ENCODE peak calls at places on chromosomes 13 and 19, in ten cellular contexts. One of them, this sample, is unnamed.

GRCh38 chr13:101941095-101941777 is 460.6 kb downstream of the FGF14 start:
- DNase-seq in cardiac muscle cell: no peak
- DNase-seq in hepatocyte: no peak
- DNase-seq in lower lobe of right lung: no peak
- DNase-seq in breast epithelium: no peak
- DNase-seq in Calu3: no peak
- DNase-seq in AG10803: peak; percentile 14
- DNase-seq in activated B cell treated with CpG ODN at 0.5 μM for 24 hours: no peak
- DNase-seq in AG04450: no peak
- DNase-seq in mucosa of descending colon: no peak
- DNase-seq in this sample: no peak

GRCh38 chr19:48660854-48661731 is 11.7 kb downstream of the NTN5 start:
- DNase-seq in lower lobe of right lung: peak; percentile 90
- DNase-seq in AG04450: no peak
- DNase-seq in Calu3: peak; percentile 82
- DNase-seq in cardiac muscle cell: peak; percentile 91
- DNase-seq in hepatocyte: peak; percentile 71
- DNase-seq in mucosa of descending colon: peak; percentile 81
- DNase-seq in activated B cell treated with CpG ODN at 0.5 μM for 24 hours: peak; percentile 63
- DNase-seq in breast epithelium: peak; percentile 83
- DNase-seq in AG10803: peak; percentile 80
- DNase-seq in this sample: no peak

GRCh38 chr19:57280913-57281425 is 684 bp downstream of the ZNF460 start:
- DNase-seq in Calu3: peak; percentile 56
- DNase-seq in cardiac muscle cell: no peak
- DNase-seq in activated B cell treated with CpG ODN at 0.5 μM for 24 hours: no peak
- DNase-seq in AG10803: no peak
- DNase-seq in mucosa of descending colon: peak; percentile 35
- DNase-seq in breast epithelium: no peak
- DNase-seq in hepatocyte: peak; percentile 37
- DNase-seq in lower lobe of right lung: no peak
- DNase-seq in AG04450: no peak
- DNase-seq in this sample: no peak

GRCh38 chr19:14110650-14111049 is 6.9 kb downstream of the PRKACA start:
- DNase-seq in activated B cell treated with CpG ODN at 0.5 μM for 24 hours: no peak
- DNase-seq in AG04450: no peak
- DNase-seq in AG10803: no peak
- DNase-seq in lower lobe of right lung: no peak
- DNase-seq in Calu3: no peak
- DNase-seq in mucosa of descending colon: no peak
- DNase-seq in breast epithelium: no peak
- DNase-seq in cardiac muscle cell: no peak
- DNase-seq in hepatocyte: no peak
- DNase-seq in this sample: no peak

GRCh38 chr19:3851254-3852176 is 17.3 kb downstream of the ZFR2 start:
- DNase-seq in cardiac muscle cell: no peak
- DNase-seq in breast epithelium: no peak
- DNase-seq in hepatocyte: no peak
- DNase-seq in Calu3: peak; percentile 22
- DNase-seq in lower lobe of right lung: no peak
- DNase-seq in mucosa of descending colon: no peak
- DNase-seq in activated B cell treated with CpG ODN at 0.5 μM for 24 hours: no peak
- DNase-seq in AG10803: no peak
- DNase-seq in AG04450: no peak
- DNase-seq in this sample: no peak

GRCh38 chr13:50713849-50714248 is 129.6 kb downstream of the DLEU7 start:
- DNase-seq in activated B cell treated with CpG ODN at 0.5 μM for 24 hours: no peak
- DNase-seq in hepatocyte: no peak
- DNase-seq in breast epithelium: no peak
- DNase-seq in lower lobe of right lung: peak; percentile 51
- DNase-seq in mucosa of descending colon: no peak
- DNase-seq in cardiac muscle cell: peak; percentile 91
- DNase-seq in Calu3: no peak
- DNase-seq in AG04450: peak; percentile 34
- DNase-seq in AG10803: peak; percentile 92
- DNase-seq in this sample: no peak

GRCh38 chr19:6223461-6224307 is 56.1 kb downstream of the MLLT1 start:
- DNase-seq in Calu3: no peak
- DNase-seq in cardiac muscle cell: no peak
- DNase-seq in activated B cell treated with CpG ODN at 0.5 μM for 24 hours: no peak
- DNase-seq in lower lobe of right lung: no peak
- DNase-seq in mucosa of descending colon: no peak
- DNase-seq in AG10803: no peak
- DNase-seq in breast epithelium: no peak
- DNase-seq in AG04450: no peak
- DNase-seq in hepatocyte: no peak
- DNase-seq in this sample: no peak

GRCh38 chr13:84192125-84192524 is 309.9 kb upstream of the SLITRK1 start:
- DNase-seq in AG10803: peak; percentile 87
- DNase-seq in activated B cell treated with CpG ODN at 0.5 μM for 24 hours: no peak
- DNase-seq in Calu3: no peak
- DNase-seq in mucosa of descending colon: no peak
- DNase-seq in hepatocyte: peak; percentile 21
- DNase-seq in AG04450: peak; percentile 67
- DNase-seq in cardiac muscle cell: peak; percentile 78
- DNase-seq in breast epithelium: no peak
- DNase-seq in lower lobe of right lung: no peak
- DNase-seq in this sample: no peak

GRCh38 chr13:107994137-107994536 is 221.2 kb downstream of the LIG4 start:
- DNase-seq in AG04450: no peak
- DNase-seq in activated B cell treated with CpG ODN at 0.5 μM for 24 hours: no peak
- DNase-seq in breast epithelium: no peak
- DNase-seq in cardiac muscle cell: no peak
- DNase-seq in AG10803: no peak
- DNase-seq in Calu3: no peak
- DNase-seq in mucosa of descending colon: no peak
- DNase-seq in hepatocyte: no peak
- DNase-seq in lower lobe of right lung: no peak
- DNase-seq in this sample: no peak

GRCh38 chr19:40312533-40312932 is 27.4 kb upstream of the AKT2 start:
- DNase-seq in breast epithelium: no peak
- DNase-seq in Calu3: no peak
- DNase-seq in hepatocyte: no peak
- DNase-seq in AG10803: no peak
- DNase-seq in AG04450: no peak
- DNase-seq in mucosa of descending colon: no peak
- DNase-seq in lower lobe of right lung: no peak
- DNase-seq in cardiac muscle cell: no peak
- DNase-seq in activated B cell treated with CpG ODN at 0.5 μM for 24 hours: no peak
- DNase-seq in this sample: no peak

GRCh38 chr19:16199275-16199932 is 1.7 kb downstream of the AP1M1 start:
- DNase-seq in activated B cell treated with CpG ODN at 0.5 μM for 24 hours: no peak
- DNase-seq in breast epithelium: no peak
- DNase-seq in cardiac muscle cell: no peak
- DNase-seq in lower lobe of right lung: peak; percentile 71
- DNase-seq in hepatocyte: no peak
- DNase-seq in mucosa of descending colon: no peak
- DNase-seq in AG10803: no peak
- DNase-seq in Calu3: no peak
- DNase-seq in AG04450: no peak
- DNase-seq in this sample: no peak

GRCh38 chr13:107192289-107192688 is 624.4 kb upstream of the ARGLU1 start:
- DNase-seq in AG10803: no peak
- DNase-seq in cardiac muscle cell: no peak
- DNase-seq in breast epithelium: no peak
- DNase-seq in activated B cell treated with CpG ODN at 0.5 μM for 24 hours: no peak
- DNase-seq in hepatocyte: peak; percentile 25
- DNase-seq in mucosa of descending colon: no peak
- DNase-seq in Calu3: peak; percentile 4
- DNase-seq in AG04450: no peak
- DNase-seq in lower lobe of right lung: peak; percentile 57
- DNase-seq in this sample: no peak

GRCh38 chr13:95920485-95920884 is 132.7 kb downstream of the UGGT2 start:
- DNase-seq in activated B cell treated with CpG ODN at 0.5 μM for 24 hours: no peak
- DNase-seq in lower lobe of right lung: no peak
- DNase-seq in AG10803: no peak
- DNase-seq in cardiac muscle cell: no peak
- DNase-seq in Calu3: no peak
- DNase-seq in AG04450: no peak
- DNase-seq in breast epithelium: no peak
- DNase-seq in hepatocyte: no peak
- DNase-seq in mucosa of descending colon: no peak
- DNase-seq in this sample: no peak

GRCh38 chr19:12611361-12611699 is 610 bp downstream of the ZNF791 start:
- DNase-seq in lower lobe of right lung: peak; percentile 67
- DNase-seq in hepatocyte: peak; percentile 89
- DNase-seq in Calu3: peak; percentile 50
- DNase-seq in breast epithelium: peak; percentile 76
- DNase-seq in mucosa of descending colon: peak; percentile 81
- DNase-seq in activated B cell treated with CpG ODN at 0.5 μM for 24 hours: no peak
- DNase-seq in AG04450: peak; percentile 41
- DNase-seq in cardiac muscle cell: peak; percentile 79
- DNase-seq in AG10803: peak; percentile 74
- DNase-seq in this sample: peak; percentile 40

GRCh38 chr19:12606796-12607195 is 3.8 kb downstream of the ZNF490 start:
- DNase-seq in AG10803: no peak
- DNase-seq in cardiac muscle cell: no peak
- DNase-seq in Calu3: no peak
- DNase-seq in AG04450: no peak
- DNase-seq in hepatocyte: no peak
- DNase-seq in mucosa of descending colon: no peak
- DNase-seq in activated B cell treated with CpG ODN at 0.5 μM for 24 hours: no peak
- DNase-seq in breast epithelium: no peak
- DNase-seq in lower lobe of right lung: no peak
- DNase-seq in this sample: no peak

GRCh38 chr19:12610540-12611360 is at the start of the genes ZNF490 and ZNF791:
- DNase-seq in breast epithelium: peak; percentile 98
- DNase-seq in AG10803: peak; percentile 96
- DNase-seq in AG04450: peak; percentile 93
- DNase-seq in lower lobe of right lung: peak; percentile 98
- DNase-seq in mucosa of descending colon: peak; percentile 96
- DNase-seq in activated B cell treated with CpG ODN at 0.5 μM for 24 hours: peak; percentile 89
- DNase-seq in cardiac muscle cell: peak; percentile 98
- DNase-seq in Calu3: peak; percentile 93
- DNase-seq in hepatocyte: peak; percentile 99
- DNase-seq in this sample: peak; percentile 95
- TF ChIP-seq CTCF in breast epithelium: no peak
- TF ChIP-seq CTCF in AG10803: peak; percentile 13
- TF ChIP-seq CTCF in AG04450: peak; percentile 8
- TF ChIP-seq CTCF in lower lobe of right lung: no peak
- TF ChIP-seq CTCF in mucosa of descending colon: peak; percentile 19
- TF ChIP-seq CTCF in activated B cell treated with CpG ODN at 0.5 μM for 24 hours: no peak
- TF ChIP-seq CTCF in cardiac muscle cell: peak; percentile 12
- TF ChIP-seq CTCF in Calu3: no peak
- TF ChIP-seq CTCF in hepatocyte: peak; percentile 33
- TF ChIP-seq CTCF in this sample: no peak

GRCh38 chr19:33442706-33443105 is 69.2 kb downstream of the CEBPG start:
- DNase-seq in cardiac muscle cell: no peak
- DNase-seq in hepatocyte: no peak
- DNase-seq in Calu3: no peak
- DNase-seq in breast epithelium: no peak
- DNase-seq in mucosa of descending colon: no peak
- DNase-seq in lower lobe of right lung: peak; percentile 32
- DNase-seq in AG10803: no peak
- DNase-seq in activated B cell treated with CpG ODN at 0.5 μM for 24 hours: no peak
- DNase-seq in AG04450: no peak
- DNase-seq in this sample: no peak
- TF ChIP-seq CTCF in cardiac muscle cell: no peak
- TF ChIP-seq CTCF in hepatocyte: no peak
- TF ChIP-seq CTCF in Calu3: no peak
- TF ChIP-seq CTCF in breast epithelium: no peak
- TF ChIP-seq CTCF in mucosa of descending colon: no peak
- TF ChIP-seq CTCF in lower lobe of right lung: no peak
- TF ChIP-seq CTCF in AG10803: no peak
- TF ChIP-seq CTCF in activated B cell treated with CpG ODN at 0.5 μM for 24 hours: no peak
- TF ChIP-seq CTCF in AG04450: no peak
- TF ChIP-seq CTCF in this sample: no peak

DNA sequence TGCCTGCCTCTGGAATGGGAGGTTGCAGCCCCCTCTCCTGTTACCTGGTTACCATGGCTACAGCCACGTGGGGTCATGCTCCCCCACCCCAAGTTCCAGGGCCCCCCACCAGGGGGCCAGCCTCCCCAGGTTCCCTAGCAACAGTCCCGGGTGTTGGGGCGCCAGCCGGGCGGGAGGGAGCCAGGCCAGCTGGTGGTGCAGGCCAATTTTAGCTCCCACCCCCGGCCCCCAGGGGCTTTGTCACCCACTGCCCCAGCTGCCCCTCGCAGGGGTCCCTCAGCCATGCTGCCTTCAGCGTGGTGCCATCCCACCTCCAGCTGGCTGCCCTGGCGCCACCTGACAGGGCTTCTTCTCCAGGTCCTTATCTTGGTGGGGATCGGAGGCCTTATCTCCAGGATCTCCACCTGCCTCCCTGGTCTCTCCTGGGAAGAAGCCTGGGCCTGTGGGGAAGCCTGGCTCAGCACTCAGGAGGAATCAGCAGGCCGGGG is 3.0 kb downstream of the MARK4 start:
- DNase-seq in cardiac muscle cell: no peak
- DNase-seq in breast epithelium: no peak
- DNase-seq in AG04450: no peak
- DNase-seq in AG10803: no peak
- DNase-seq in activated B cell treated with CpG ODN at 0.5 μM for 24 hours: no peak
- DNase-seq in hepatocyte: no peak
- DNase-seq in lower lobe of right lung: no peak
- DNase-seq in mucosa of descending colon: no peak
- DNase-seq in Calu3: no peak
- DNase-seq in this sample: no peak
- TF ChIP-seq CTCF in cardiac muscle cell: peak; percentile 35
- TF ChIP-seq CTCF in breast epithelium: no peak
- TF ChIP-seq CTCF in AG04450: peak; percentile 34
- TF ChIP-seq CTCF in AG10803: peak; percentile 16
- TF ChIP-seq CTCF in activated B cell treated with CpG ODN at 0.5 μM for 24 hours: no peak
- TF ChIP-seq CTCF in hepatocyte: no peak
- TF ChIP-seq CTCF in lower lobe of right lung: peak; percentile 18
- TF ChIP-seq CTCF in mucosa of descending colon: no peak
- TF ChIP-seq CTCF in Calu3: peak; percentile 48
- TF ChIP-seq CTCF in this sample: peak; percentile 66

GRCh38 chr19:50402544-50403301 is 16.0 kb upstream of the SPIB start:
- DNase-seq in AG10803: no peak
- DNase-seq in hepatocyte: no peak
- DNase-seq in mucosa of descending colon: no peak
- DNase-seq in AG04450: no peak
- DNase-seq in cardiac muscle cell: no peak
- DNase-seq in Calu3: no peak
- DNase-seq in activated B cell treated with CpG ODN at 0.5 μM for 24 hours: no peak
- DNase-seq in breast epithelium: no peak
- DNase-seq in lower lobe of right lung: no peak
- DNase-seq in this sample: no peak

GRCh38 chr19:50406156-50406820 is 12.4 kb upstream of the SPIB start:
- DNase-seq in breast epithelium: no peak
- DNase-seq in AG04450: no peak
- DNase-seq in cardiac muscle cell: no peak
- DNase-seq in Calu3: no peak
- DNase-seq in mucosa of descending colon: no peak
- DNase-seq in AG10803: no peak
- DNase-seq in activated B cell treated with CpG ODN at 0.5 μM for 24 hours: no peak
- DNase-seq in lower lobe of right lung: no peak
- DNase-seq in hepatocyte: no peak
- DNase-seq in this sample: no peak

GRCh38 chr19:50399368-50399745 is 15.2 kb downstream of the POLD1 start:
- DNase-seq in Calu3: no peak
- DNase-seq in breast epithelium: no peak
- DNase-seq in AG10803: no peak
- DNase-seq in cardiac muscle cell: no peak
- DNase-seq in lower lobe of right lung: no peak
- DNase-seq in activated B cell treated with CpG ODN at 0.5 μM for 24 hours: no peak
- DNase-seq in mucosa of descending colon: no peak
- DNase-seq in AG04450: no peak
- DNase-seq in hepatocyte: no peak
- DNase-seq in this sample: no peak

GRCh38 chr19:50398675-50399367 is 14.7 kb downstream of the POLD1 start:
- DNase-seq in AG04450: no peak
- DNase-seq in Calu3: no peak
- DNase-seq in AG10803: no peak
- DNase-seq in mucosa of descending colon: no peak
- DNase-seq in breast epithelium: no peak
- DNase-seq in hepatocyte: no peak
- DNase-seq in cardiac muscle cell: no peak
- DNase-seq in lower lobe of right lung: no peak
- DNase-seq in activated B cell treated with CpG ODN at 0.5 μM for 24 hours: no peak
- DNase-seq in this sample: no peak

GRCh38 chr19:50401505-50402450 is 17.0 kb upstream of the SPIB start:
- DNase-seq in mucosa of descending colon: no peak
- DNase-seq in activated B cell treated with CpG ODN at 0.5 μM for 24 hours: no peak
- DNase-seq in lower lobe of right lung: no peak
- DNase-seq in hepatocyte: no peak
- DNase-seq in breast epithelium: no peak
- DNase-seq in Calu3: no peak
- DNase-seq in AG04450: no peak
- DNase-seq in AG10803: no peak
- DNase-seq in cardiac muscle cell: no peak
- DNase-seq in this sample: no peak
- TF ChIP-seq CTCF in mucosa of descending colon: no peak
- TF ChIP-seq CTCF in activated B cell treated with CpG ODN at 0.5 μM for 24 hours: no peak
- TF ChIP-seq CTCF in lower lobe of right lung: no peak
- TF ChIP-seq CTCF in hepatocyte: no peak
- TF ChIP-seq CTCF in breast epithelium: no peak
- TF ChIP-seq CTCF in Calu3: no peak
- TF ChIP-seq CTCF in AG04450: no peak
- TF ChIP-seq CTCF in AG10803: no peak
- TF ChIP-seq CTCF in cardiac muscle cell: no peak
- TF ChIP-seq CTCF in this sample: no peak